ENCODE peak calls at places on chromosomes 2 and 18, in four cellular contexts. One of them, this sample, is unnamed.

GRCh38 chr2:177531706-177532105 is 139.1 kb downstream of the AGPS start:
- DNase-seq in choroid plexus epithelial cell: no peak
- DNase-seq in lower leg skin: no peak
- DNase-seq in pancreas: no peak
- DNase-seq in this sample: no peak

GRCh38 chr2:141331127-141331526 is 799.7 kb downstream of the LRP1B start:
- DNase-seq in choroid plexus epithelial cell: peak
- DNase-seq in lower leg skin: no peak
- DNase-seq in pancreas: no peak
- DNase-seq in this sample: no peak

GRCh38 chr18:24990548-24991219 is 361.3 kb downstream of the ZNF521 start:
- DNase-seq in choroid plexus epithelial cell: no peak
- DNase-seq in lower leg skin: no peak
- DNase-seq in pancreas: no peak
- DNase-seq in this sample: no peak

GRCh38 chr2:66702251-66702745 is 267.4 kb downstream of the MEIS1 start:
- DNase-seq in choroid plexus epithelial cell: no peak
- DNase-seq in lower leg skin: no peak
- DNase-seq in pancreas: no peak
- DNase-seq in this sample: no peak

GRCh38 chr2:10350666-10351215 is 48.0 kb downstream of the HPCAL1 start:
- DNase-seq in choroid plexus epithelial cell: no peak
- DNase-seq in lower leg skin: no peak
- DNase-seq in pancreas: no peak
- DNase-seq in this sample: peak

GRCh38 chr18:8252371-8252770 is 356.9 kb upstream of the RAB12 start:
- DNase-seq in choroid plexus epithelial cell: peak
- DNase-seq in lower leg skin: no peak
- DNase-seq in pancreas: no peak
- DNase-seq in this sample: no peak

GRCh38 chr2:28591711-28592365 is 96.0 kb downstream of the PLB1 start:
- DNase-seq in choroid plexus epithelial cell: no peak
- DNase-seq in lower leg skin: peak
- DNase-seq in pancreas: no peak
- DNase-seq in this sample: no peak

GRCh38 chr18:10289265-10289664 is 165.2 kb upstream of the APCDD1 start:
- DNase-seq in choroid plexus epithelial cell: no peak
- DNase-seq in lower leg skin: peak
- DNase-seq in pancreas: no peak
- DNase-seq in this sample: no peak

GRCh38 chr2:70668911-70669310 is 99.1 kb downstream of the ADD2 start:
- DNase-seq in choroid plexus epithelial cell: no peak
- DNase-seq in lower leg skin: peak
- DNase-seq in pancreas: no peak
- DNase-seq in this sample: no peak

GRCh38 chr18:9765505-9765904 is 57.4 kb downstream of the RAB31 start:
- DNase-seq in choroid plexus epithelial cell: no peak
- DNase-seq in lower leg skin: no peak
- DNase-seq in pancreas: no peak
- DNase-seq in this sample: no peak

GRCh38 chr2:142180820-142181533 is 50.2 kb upstream of the LRP1B start:
- DNase-seq in choroid plexus epithelial cell: peak
- DNase-seq in lower leg skin: no peak
- DNase-seq in pancreas: no peak
- DNase-seq in this sample: peak

GRCh38 chr2:138395565-138396306 is 105.8 kb upstream of the SPOPL start:
- DNase-seq in choroid plexus epithelial cell: peak
- DNase-seq in lower leg skin: peak
- DNase-seq in pancreas: no peak
- DNase-seq in this sample: no peak

GRCh38 chr18:28161608-28162599 is 15.0 kb downstream of the CDH2 start:
- DNase-seq in choroid plexus epithelial cell: no peak
- DNase-seq in lower leg skin: no peak
- DNase-seq in pancreas: no peak
- DNase-seq in this sample: no peak

GRCh38 chr2:102337012-102337411 is 18.6 kb upstream of the IL18R1 start:
- DNase-seq in choroid plexus epithelial cell: peak
- DNase-seq in lower leg skin: no peak
- DNase-seq in pancreas: no peak
- DNase-seq in this sample: no peak

GRCh38 chr2:174681099-174681982 is 82.9 kb downstream of the CHRNA1 start:
- DNase-seq in choroid plexus epithelial cell: peak
- DNase-seq in lower leg skin: no peak
- DNase-seq in pancreas: no peak
- DNase-seq in this sample: no peak

GRCh38 chr2:110796724-110797301 is 64.4 kb downstream of the ACOXL start:
- DNase-seq in choroid plexus epithelial cell: peak
- DNase-seq in lower leg skin: no peak
- DNase-seq in pancreas: no peak
- DNase-seq in this sample: no peak

GRCh38 chr2:58571181-58571852 is 330.2 kb upstream of the FANCL start:
- DNase-seq in choroid plexus epithelial cell: peak
- DNase-seq in lower leg skin: no peak
- DNase-seq in pancreas: peak
- DNase-seq in this sample: peak

GRCh38 chr18:9513971-9514512 is 38.7 kb downstream of the RALBP1 start:
- DNase-seq in choroid plexus epithelial cell: peak
- DNase-seq in lower leg skin: no peak
- DNase-seq in pancreas: no peak
- DNase-seq in this sample: no peak

GRCh38 chr2:100895402-100895801 is 75.5 kb downstream of the NPAS2 start:
- DNase-seq in choroid plexus epithelial cell: no peak
- DNase-seq in lower leg skin: no peak
- DNase-seq in pancreas: peak
- DNase-seq in this sample: no peak

GRCh38 chr2:69985684-69986083 is 24.3 kb upstream of the ASPRV1 start:
- DNase-seq in choroid plexus epithelial cell: no peak
- DNase-seq in lower leg skin: no peak
- DNase-seq in pancreas: peak
- DNase-seq in this sample: no peak

GRCh38 chr2:152740743-152741328 is 22.4 kb downstream of the ARL6IP6 start:
- DNase-seq in choroid plexus epithelial cell: peak
- DNase-seq in lower leg skin: no peak
- DNase-seq in pancreas: no peak
- DNase-seq in this sample: peak

GRCh38 chr18:59631583-59632181 is 65.5 kb downstream of the CCBE1 start:
- DNase-seq in choroid plexus epithelial cell: peak
- DNase-seq in lower leg skin: no peak
- DNase-seq in pancreas: no peak
- DNase-seq in this sample: peak

GRCh38 chr2:58891828-58892366 is 650.8 kb upstream of the FANCL start:
- DNase-seq in choroid plexus epithelial cell: no peak
- DNase-seq in lower leg skin: no peak
- DNase-seq in pancreas: no peak
- DNase-seq in this sample: no peak

GRCh38 chr2:104863229-104863584 is 9.3 kb downstream of the POU3F3 start:
- DNase-seq in choroid plexus epithelial cell: no peak
- DNase-seq in lower leg skin: no peak
- DNase-seq in pancreas: no peak
- DNase-seq in this sample: no peak

GRCh38 chr2:165440367-165440766 is 29.1 kb upstream of the CSRNP3 start:
- DNase-seq in choroid plexus epithelial cell: peak
- DNase-seq in lower leg skin: no peak
- DNase-seq in pancreas: no peak
- DNase-seq in this sample: no peak

GRCh38 chr2:38539086-38539485 is 63.6 kb downstream of the HNRNPLL start:
- DNase-seq in choroid plexus epithelial cell: no peak
- DNase-seq in lower leg skin: no peak
- DNase-seq in pancreas: no peak
- DNase-seq in this sample: no peak

GRCh38 chr2:8416836-8417832 is 264.7 kb upstream of the ID2 start:
- DNase-seq in choroid plexus epithelial cell: no peak
- DNase-seq in lower leg skin: peak
- DNase-seq in pancreas: no peak
- DNase-seq in this sample: no peak

GRCh38 chr2:55809875-55810620 is 113.5 kb downstream of the EFEMP1 start:
- DNase-seq in choroid plexus epithelial cell: peak
- DNase-seq in lower leg skin: peak
- DNase-seq in pancreas: no peak
- DNase-seq in this sample: no peak

GRCh38 chr2:101759162-101759561 is 61.7 kb downstream of the MAP4K4 start:
- DNase-seq in choroid plexus epithelial cell: peak
- DNase-seq in lower leg skin: no peak
- DNase-seq in pancreas: no peak
- DNase-seq in this sample: no peak

GRCh38 chr2:222791946-222792649 is 68.7 kb upstream of the ACSL3 start:
- DNase-seq in choroid plexus epithelial cell: no peak
- DNase-seq in lower leg skin: peak
- DNase-seq in pancreas: no peak
- DNase-seq in this sample: no peak

GRCh38 chr2:104872866-104873688 is 19.2 kb downstream of the POU3F3 start:
- DNase-seq in choroid plexus epithelial cell: peak
- DNase-seq in lower leg skin: no peak
- DNase-seq in pancreas: peak
- DNase-seq in this sample: peak

GRCh38 chr2:170321526-170321925 is 143.6 kb downstream of the MYO3B start:
- DNase-seq in choroid plexus epithelial cell: no peak
- DNase-seq in lower leg skin: no peak
- DNase-seq in pancreas: no peak
- DNase-seq in this sample: no peak

GRCh38 chr18:66124394-66124793 is 373.6 kb downstream of the CDH7 start:
- DNase-seq in choroid plexus epithelial cell: no peak
- DNase-seq in lower leg skin: no peak
- DNase-seq in pancreas: no peak
- DNase-seq in this sample: no peak

GRCh38 chr18:48238206-48238605 is 171.0 kb downstream of the ZBTB7C start:
- DNase-seq in choroid plexus epithelial cell: peak
- DNase-seq in lower leg skin: no peak
- DNase-seq in pancreas: no peak
- DNase-seq in this sample: no peak

GRCh38 chr18:5993938-5994337 is 98.6 kb upstream of the TMEM200C start:
- DNase-seq in choroid plexus epithelial cell: no peak
- DNase-seq in lower leg skin: no peak
- DNase-seq in pancreas: no peak
- DNase-seq in this sample: no peak

GRCh38 chr2:46269545-46270273 is 27.5 kb upstream of the EPAS1 start:
- DNase-seq in choroid plexus epithelial cell: peak
- DNase-seq in lower leg skin: peak
- DNase-seq in pancreas: no peak
- DNase-seq in this sample: no peak

GRCh38 chr2:37776487-37776886 is 105.0 kb upstream of the CDC42EP3 start:
- DNase-seq in choroid plexus epithelial cell: peak
- DNase-seq in lower leg skin: no peak
- DNase-seq in pancreas: no peak
- DNase-seq in this sample: no peak

GRCh38 chr2:108988796-108989713 is at the start of gene EDAR:
- DNase-seq in choroid plexus epithelial cell: peak
- DNase-seq in lower leg skin: no peak
- DNase-seq in pancreas: peak
- DNase-seq in this sample: peak

GRCh38 chr18:37276111-37276510 is 289.5 kb downstream of the CELF4 start:
- DNase-seq in choroid plexus epithelial cell: no peak
- DNase-seq in lower leg skin: no peak
- DNase-seq in pancreas: no peak
- DNase-seq in this sample: no peak

GRCh38 chr2:190359896-190360376 is 16.5 kb downstream of the INPP1 start:
- DNase-seq in choroid plexus epithelial cell: peak
- DNase-seq in lower leg skin: no peak
- DNase-seq in pancreas: peak
- DNase-seq in this sample: peak

GRCh38 chr2:201432551-201433388 is 18.5 kb downstream of the TRAK2 start:
- DNase-seq in choroid plexus epithelial cell: peak
- DNase-seq in lower leg skin: no peak
- DNase-seq in pancreas: no peak
- DNase-seq in this sample: no peak
- H3K4me3 ChIP-seq in choroid plexus epithelial cell: no peak
- H3K4me3 ChIP-seq in lower leg skin: no peak
- H3K4me3 ChIP-seq in pancreas: no peak
- H3K4me3 ChIP-seq in this sample: no peak

GRCh38 chr2:95379616-95379925 is 22.9 kb upstream of the FAHD2A start:
- DNase-seq in choroid plexus epithelial cell: no peak
- DNase-seq in lower leg skin: peak
- DNase-seq in pancreas: peak
- DNase-seq in this sample: no peak
- TF ChIP-seq CTCF in choroid plexus epithelial cell: peak
- TF ChIP-seq CTCF in lower leg skin: no peak
- TF ChIP-seq CTCF in pancreas: no peak
- TF ChIP-seq CTCF in this sample: peak

DNA sequence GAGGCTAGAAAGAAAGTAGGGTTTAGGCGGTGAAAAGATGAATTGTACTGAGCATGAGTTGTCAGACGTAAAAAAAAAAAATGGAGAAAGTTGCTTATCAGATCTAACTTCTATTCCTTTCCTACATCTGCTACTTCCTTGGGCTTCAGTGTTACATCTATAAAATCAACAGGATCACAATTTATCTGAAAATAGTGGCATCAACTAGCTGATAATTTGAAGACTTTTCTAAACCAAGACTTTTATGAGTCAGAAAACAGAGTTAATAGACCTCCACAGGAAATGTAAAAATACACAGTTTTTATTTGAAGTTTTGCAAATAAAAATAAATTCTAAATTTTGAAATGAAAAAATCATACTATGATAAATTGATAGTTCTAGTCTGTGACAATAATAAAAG is 399.8 kb downstream of the GRB14 start:
- DNase-seq in choroid plexus epithelial cell: no peak
- DNase-seq in lower leg skin: no peak
- DNase-seq in pancreas: no peak
- DNase-seq in this sample: no peak
- H3K4me3 ChIP-seq in choroid plexus epithelial cell: no peak
- H3K4me3 ChIP-seq in lower leg skin: no peak
- H3K4me3 ChIP-seq in pancreas: no peak
- H3K4me3 ChIP-seq in this sample: no peak

GRCh38 chr2:202005272-202005887 is 28.3 kb upstream of the FZD7 start:
- DNase-seq in choroid plexus epithelial cell: no peak
- DNase-seq in lower leg skin: peak
- DNase-seq in pancreas: no peak
- DNase-seq in this sample: peak

GRCh38 chr2:202002381-202002780 is 31.3 kb upstream of the FZD7 start:
- DNase-seq in choroid plexus epithelial cell: no peak
- DNase-seq in lower leg skin: no peak
- DNase-seq in pancreas: no peak
- DNase-seq in this sample: no peak

GRCh38 chr2:202009019-202009481 is 24.6 kb upstream of the FZD7 start:
- DNase-seq in choroid plexus epithelial cell: peak
- DNase-seq in lower leg skin: no peak
- DNase-seq in pancreas: no peak
- DNase-seq in this sample: no peak

GRCh38 chr2:202009563-202009962 is 24.1 kb upstream of the FZD7 start:
- DNase-seq in choroid plexus epithelial cell: no peak
- DNase-seq in lower leg skin: no peak
- DNase-seq in pancreas: no peak
- DNase-seq in this sample: no peak

GRCh38 chr2:202007015-202008011 is 26.3 kb upstream of the FZD7 start:
- DNase-seq in choroid plexus epithelial cell: peak
- DNase-seq in lower leg skin: no peak
- DNase-seq in pancreas: no peak
- DNase-seq in this sample: peak
- TF ChIP-seq CTCF in choroid plexus epithelial cell: peak
- TF ChIP-seq CTCF in lower leg skin: no peak
- TF ChIP-seq CTCF in pancreas: no peak
- TF ChIP-seq CTCF in this sample: peak

GRCh38 chr2:113276906-113277425 is 1.8 kb downstream of the PAX8 start:
- DNase-seq in choroid plexus epithelial cell: no peak
- DNase-seq in lower leg skin: no peak
- DNase-seq in pancreas: no peak
- DNase-seq in this sample: no peak
- H3K4me3 ChIP-seq in choroid plexus epithelial cell: no peak
- H3K4me3 ChIP-seq in lower leg skin: no peak
- H3K4me3 ChIP-seq in pancreas: no peak
- H3K4me3 ChIP-seq in this sample: no peak

GRCh38 chr2:18154812-18155211 is 276.3 kb downstream of the KCNS3 start:
- DNase-seq in choroid plexus epithelial cell: peak
- DNase-seq in lower leg skin: no peak
- DNase-seq in pancreas: no peak
- DNase-seq in this sample: no peak
- TF ChIP-seq CTCF in choroid plexus epithelial cell: peak
- TF ChIP-seq CTCF in lower leg skin: no peak
- TF ChIP-seq CTCF in pancreas: no peak
- TF ChIP-seq CTCF in this sample: no peak

This sample was measured in GM12865.